ENCODE peak calls at places on chromosome 1, in ten cellular contexts. Q is EL; O is amniotic stem cell; X is iPS-NIHi11; A is GM03348; D is tibial nerve; W is colonic mucosa; R is effector memory CD8-positive, alpha-beta T cell; B is NCI-H2081; Y is GM18507. P is an unnamed sample.

GRCh38 chr1:101247404-101248287 is 10.8 kb downstream of the S1PR1 start:
- DNase-seq in R (no peak), X (no peak), O (no peak), Q (no peak), Y (no peak), D (no peak), A (no peak), W (no peak), B (no peak), P (no peak)

GRCh38 chr1:199808110-199808870 is 219.2 kb upstream of the NR5A2 start:
- DNase-seq in R (no peak), Q (peak; percentile 22), B (no peak), O (no peak), W (no peak), X (no peak), A (peak; percentile 5), Y (no peak), D (no peak), P (no peak)

GRCh38 chr1:235100124-235100801 is 28.4 kb downstream of the TOMM20 start:
- DNase-seq in D (peak; percentile 50), W (no peak), R (no peak), B (no peak), A (no peak), X (peak; percentile 53), Q (no peak), Y (no peak), O (no peak), P (no peak)

GRCh38 chr1:90964444-90965035 is 57.3 kb downstream of the ZNF644 start:
- DNase-seq in R (no peak), D (no peak), Y (no peak), W (no peak), Q (peak; percentile 11), B (peak; percentile 6), X (no peak), A (no peak), O (no peak), P (peak; percentile 76)

GRCh38 chr1:56329970-56330369 is 249.4 kb downstream of the PLPP3 start:
- DNase-seq in X (no peak), A (no peak), R (no peak), D (no peak), Q (no peak), Y (no peak), B (no peak), O (no peak), W (no peak), P (no peak)

GRCh38 chr1:205338011-205338410 is 16.5 kb upstream of the NUAK2 start:
- DNase-seq in Y (no peak), X (no peak), R (no peak), D (no peak), A (no peak), Q (no peak), B (no peak), W (no peak), O (no peak), P (no peak)

GRCh38 chr1:208448425-208448824 is 204.2 kb upstream of the PLXNA2 start:
- DNase-seq in Y (no peak), B (no peak), X (no peak), O (no peak), D (no peak), Q (no peak), A (no peak), R (no peak), W (no peak), P (no peak)

GRCh38 chr1:179178965-179179364 is 50.5 kb downstream of the ABL2 start:
- DNase-seq in O (no peak), Y (no peak), B (no peak), X (no peak), A (peak; percentile 67), D (no peak), Q (peak; percentile 74), W (no peak), R (no peak), P (no peak)

GRCh38 chr1:87329756-87330200 is 1.1 kb downstream of the LMO4 start:
- DNase-seq in R (no peak), A (peak; percentile 24), D (no peak), X (no peak), Y (no peak), O (no peak), Q (peak; percentile 25), B (no peak), W (no peak), P (peak; percentile 76)

P was measured in OCI-M1.